ENCODE peak calls at places on chromosome 1, in eight cellular contexts. One of them, this sample, is unnamed.

GRCh38 chr1:112557385-112557784 is 48.6 kb downstream of the WNT2B start:
- DNase-seq in cardiac muscle cell: no peak
- DNase-seq in left ventricle myocardium inferior: no peak
- DNase-seq in keratinocyte: no peak
- DNase-seq in adrenal gland: no peak
- DNase-seq in heart right ventricle: no peak
- DNase-seq in NT2/D1: no peak
- DNase-seq in transverse colon: no peak
- DNase-seq in this sample: no peak

GRCh38 chr1:43229831-43230780 is 39.7 kb upstream of the TMEM125 start:
- DNase-seq in cardiac muscle cell: no peak
- DNase-seq in left ventricle myocardium inferior: no peak
- DNase-seq in keratinocyte: no peak
- DNase-seq in adrenal gland: no peak
- DNase-seq in heart right ventricle: no peak
- DNase-seq in NT2/D1: no peak
- DNase-seq in transverse colon: no peak
- DNase-seq in this sample: no peak

GRCh38 chr1:55938376-55938850 is 641.0 kb downstream of the PLPP3 start:
- DNase-seq in cardiac muscle cell: peak; percentile 82
- DNase-seq in left ventricle myocardium inferior: peak; percentile 36
- DNase-seq in keratinocyte: no peak
- DNase-seq in adrenal gland: no peak
- DNase-seq in heart right ventricle: peak; percentile 29
- DNase-seq in NT2/D1: no peak
- DNase-seq in transverse colon: no peak
- DNase-seq in this sample: no peak

GRCh38 chr1:181791721-181792120 is 269.8 kb downstream of the ZNF648 start:
- DNase-seq in cardiac muscle cell: no peak
- DNase-seq in left ventricle myocardium inferior: no peak
- DNase-seq in keratinocyte: no peak
- DNase-seq in adrenal gland: no peak
- DNase-seq in heart right ventricle: no peak
- DNase-seq in NT2/D1: no peak
- DNase-seq in transverse colon: no peak
- DNase-seq in this sample: no peak

GRCh38 chr1:110787328-110788071 is 85.4 kb upstream of the CD53 start:
- DNase-seq in cardiac muscle cell: no peak
- DNase-seq in left ventricle myocardium inferior: no peak
- DNase-seq in keratinocyte: no peak
- DNase-seq in adrenal gland: no peak
- DNase-seq in heart right ventricle: no peak
- DNase-seq in NT2/D1: no peak
- DNase-seq in transverse colon: peak; percentile 57
- DNase-seq in this sample: no peak

GRCh38 chr1:100543640-100544039 is 5.7 kb downstream of the GPR88 start:
- DNase-seq in cardiac muscle cell: no peak
- DNase-seq in left ventricle myocardium inferior: no peak
- DNase-seq in keratinocyte: no peak
- DNase-seq in adrenal gland: no peak
- DNase-seq in heart right ventricle: no peak
- DNase-seq in NT2/D1: no peak
- DNase-seq in transverse colon: no peak
- DNase-seq in this sample: no peak

GRCh38 chr1:202711949-202712635 is 1.8 kb upstream of the SYT2 start:
- DNase-seq in cardiac muscle cell: no peak
- DNase-seq in left ventricle myocardium inferior: no peak
- DNase-seq in keratinocyte: no peak
- DNase-seq in adrenal gland: no peak
- DNase-seq in heart right ventricle: no peak
- DNase-seq in NT2/D1: no peak
- DNase-seq in transverse colon: no peak
- DNase-seq in this sample: no peak

GRCh38 chr1:20185834-20186782 is at the start of the genes PLA2G2C and UBXN10:
- DNase-seq in cardiac muscle cell: peak; percentile 66
- DNase-seq in left ventricle myocardium inferior: peak; percentile 59
- DNase-seq in keratinocyte: no peak
- DNase-seq in adrenal gland: peak; percentile 78
- DNase-seq in heart right ventricle: peak; percentile 53
- DNase-seq in NT2/D1: no peak
- DNase-seq in transverse colon: peak; percentile 84
- DNase-seq in this sample: no peak

GRCh38 chr1:179448429-179449149 is 82.8 kb downstream of the AXDND1 start:
- DNase-seq in cardiac muscle cell: no peak
- DNase-seq in left ventricle myocardium inferior: no peak
- DNase-seq in keratinocyte: no peak
- DNase-seq in adrenal gland: no peak
- DNase-seq in heart right ventricle: no peak
- DNase-seq in NT2/D1: no peak
- DNase-seq in transverse colon: no peak
- DNase-seq in this sample: no peak

GRCh38 chr1:221234821-221235220 is 355.6 kb downstream of the HLX start:
- DNase-seq in cardiac muscle cell: no peak
- DNase-seq in left ventricle myocardium inferior: no peak
- DNase-seq in keratinocyte: no peak
- DNase-seq in adrenal gland: no peak
- DNase-seq in heart right ventricle: no peak
- DNase-seq in NT2/D1: no peak
- DNase-seq in transverse colon: no peak
- DNase-seq in this sample: no peak

GRCh38 chr1:10637400-10637799 is 159.0 kb downstream of the CASZ1 start:
- DNase-seq in cardiac muscle cell: no peak
- DNase-seq in left ventricle myocardium inferior: no peak
- DNase-seq in keratinocyte: no peak
- DNase-seq in adrenal gland: no peak
- DNase-seq in heart right ventricle: no peak
- DNase-seq in NT2/D1: no peak
- DNase-seq in transverse colon: no peak
- DNase-seq in this sample: no peak

GRCh38 chr1:10640079-10640578 is 156.3 kb downstream of the CASZ1 start:
- DNase-seq in cardiac muscle cell: peak; percentile 55
- DNase-seq in left ventricle myocardium inferior: no peak
- DNase-seq in keratinocyte: no peak
- DNase-seq in adrenal gland: no peak
- DNase-seq in heart right ventricle: peak; percentile 47
- DNase-seq in NT2/D1: no peak
- DNase-seq in transverse colon: no peak
- DNase-seq in this sample: no peak

GRCh38 chr1:10639301-10640078 is 157.0 kb downstream of the CASZ1 start:
- DNase-seq in cardiac muscle cell: no peak
- DNase-seq in left ventricle myocardium inferior: no peak
- DNase-seq in keratinocyte: no peak
- DNase-seq in adrenal gland: no peak
- DNase-seq in heart right ventricle: no peak
- DNase-seq in NT2/D1: no peak
- DNase-seq in transverse colon: no peak
- DNase-seq in this sample: no peak

GRCh38 chr1:10637833-10638558 is 158.4 kb downstream of the CASZ1 start:
- DNase-seq in cardiac muscle cell: no peak
- DNase-seq in left ventricle myocardium inferior: no peak
- DNase-seq in keratinocyte: no peak
- DNase-seq in adrenal gland: no peak
- DNase-seq in heart right ventricle: no peak
- DNase-seq in NT2/D1: no peak
- DNase-seq in transverse colon: no peak
- DNase-seq in this sample: no peak

DNA sequence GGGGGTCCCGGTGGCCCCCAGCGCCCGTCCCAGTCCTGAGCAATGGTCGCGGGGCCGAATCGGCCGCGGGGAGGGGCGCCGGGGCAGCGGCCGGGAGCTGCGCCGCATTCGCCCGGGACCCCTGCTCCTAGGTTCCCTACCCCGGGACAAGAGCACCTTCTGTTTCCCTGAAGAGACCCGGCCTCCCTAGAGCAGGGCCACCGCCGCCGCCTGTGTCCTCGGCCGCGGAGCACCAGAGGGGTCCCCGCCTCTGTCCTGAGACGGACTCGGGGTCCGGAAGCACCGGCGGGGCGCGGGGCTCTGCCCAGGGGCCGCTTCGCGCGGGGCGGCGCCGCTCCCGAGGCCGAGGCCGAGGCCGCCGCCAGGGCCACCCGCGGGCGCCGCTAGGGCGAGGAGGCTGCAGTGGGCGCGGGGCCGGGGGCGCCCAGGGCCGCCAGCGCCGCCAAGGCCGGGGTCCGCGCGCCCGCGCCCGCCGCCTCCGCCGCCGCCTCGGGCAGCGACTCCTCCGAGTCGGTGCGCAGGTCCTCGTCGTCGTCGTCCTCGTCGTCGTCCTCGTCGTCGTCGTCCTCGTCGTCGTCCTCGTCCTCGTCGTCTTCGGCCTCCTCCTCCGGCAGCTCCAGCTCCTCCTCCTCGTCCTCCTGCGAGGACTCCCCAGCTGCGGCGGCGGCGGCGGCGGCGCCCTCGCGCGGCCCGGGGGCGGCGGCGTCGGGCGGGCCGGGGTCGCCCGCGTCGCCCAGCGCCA is 157.7 kb downstream of the CASZ1 start:
- DNase-seq in cardiac muscle cell: no peak
- DNase-seq in left ventricle myocardium inferior: no peak
- DNase-seq in keratinocyte: no peak
- DNase-seq in adrenal gland: no peak
- DNase-seq in heart right ventricle: no peak
- DNase-seq in NT2/D1: no peak
- DNase-seq in transverse colon: no peak
- DNase-seq in this sample: no peak
- H3K4me1 ChIP-seq in cardiac muscle cell: no peaks in the 10 kb centered on the region
- H3K4me1 ChIP-seq in left ventricle myocardium inferior: peaks cover 53% of the 10 kb centered on the region
- H3K4me1 ChIP-seq in keratinocyte: peaks cover 49% of the 10 kb centered on the region
- H3K4me1 ChIP-seq in adrenal gland: no peaks in the 10 kb centered on the region
- H3K4me1 ChIP-seq in heart right ventricle: peaks cover 38% of the 10 kb centered on the region
- H3K4me1 ChIP-seq in NT2/D1: peaks cover 15% of the 10 kb centered on the region
- H3K4me1 ChIP-seq in transverse colon: peaks cover 15% of the 10 kb centered on the region
- H3K4me1 ChIP-seq in this sample: peaks cover 60% of the 10 kb centered on the region

DNA sequence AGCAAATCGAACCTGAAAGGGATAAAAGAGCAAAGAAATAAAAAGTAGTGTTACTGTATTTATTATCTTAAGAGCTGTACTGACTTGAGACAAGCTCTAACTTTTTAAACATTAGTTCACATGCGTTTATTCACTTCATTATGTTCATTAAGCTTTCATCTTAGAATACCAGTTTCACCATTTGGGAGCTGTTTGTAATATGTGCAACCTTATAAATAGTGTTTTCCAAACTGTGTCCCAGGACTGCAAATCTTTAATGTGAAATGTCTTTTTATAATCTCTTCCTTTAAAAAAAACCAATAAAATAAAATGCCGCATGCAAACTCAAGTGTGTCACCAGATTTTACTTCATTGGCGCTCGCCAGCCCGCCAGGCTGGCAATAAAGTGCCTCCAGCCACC is 28.3 kb downstream of the LGALS8 start:
- DNase-seq in cardiac muscle cell: no peak
- DNase-seq in left ventricle myocardium inferior: no peak
- DNase-seq in keratinocyte: no peak
- DNase-seq in adrenal gland: no peak
- DNase-seq in heart right ventricle: no peak
- DNase-seq in NT2/D1: no peak
- DNase-seq in transverse colon: no peak
- DNase-seq in this sample: no peak
- H3K4me1 ChIP-seq in cardiac muscle cell: no peaks in the 10 kb centered on the region
- H3K4me1 ChIP-seq in left ventricle myocardium inferior: no peaks in the 10 kb centered on the region
- H3K4me1 ChIP-seq in keratinocyte: no peaks in the 10 kb centered on the region
- H3K4me1 ChIP-seq in adrenal gland: no peaks in the 10 kb centered on the region
- H3K4me1 ChIP-seq in heart right ventricle: no peaks in the 10 kb centered on the region
- H3K4me1 ChIP-seq in NT2/D1: no peaks in the 10 kb centered on the region
- H3K4me1 ChIP-seq in transverse colon: no peaks in the 10 kb centered on the region
- H3K4me1 ChIP-seq in this sample: no peaks in the 10 kb centered on the region

DNA sequence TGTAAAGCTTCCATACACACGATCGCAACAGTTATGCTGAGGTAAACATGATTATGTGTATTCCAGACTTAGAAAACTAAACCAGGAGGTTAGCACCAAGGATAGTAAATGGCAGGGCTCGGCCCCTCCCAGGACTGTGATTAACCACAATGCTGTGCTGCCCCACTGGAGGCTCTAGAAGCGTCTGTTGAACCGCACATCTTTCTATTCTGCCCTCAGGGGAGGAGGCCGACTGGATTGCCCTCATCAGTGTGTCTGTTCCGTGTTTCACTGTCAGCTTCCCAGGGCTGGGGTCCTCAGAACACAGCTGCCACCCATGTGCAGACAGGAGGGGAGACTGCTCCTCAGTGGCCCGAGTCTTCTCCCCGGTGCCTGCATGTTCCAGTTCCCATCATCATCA is 12.8 kb upstream of the ASCL5 start:
- DNase-seq in cardiac muscle cell: no peak
- DNase-seq in left ventricle myocardium inferior: no peak
- DNase-seq in keratinocyte: no peak
- DNase-seq in adrenal gland: peak; percentile 1
- DNase-seq in heart right ventricle: no peak
- DNase-seq in NT2/D1: no peak
- DNase-seq in transverse colon: no peak
- DNase-seq in this sample: no peak
- H3K4me1 ChIP-seq in cardiac muscle cell: peaks cover 6% of the 10 kb centered on the region
- H3K4me1 ChIP-seq in left ventricle myocardium inferior: peaks cover 18% of the 10 kb centered on the region
- H3K4me1 ChIP-seq in keratinocyte: peaks cover 4% of the 10 kb centered on the region
- H3K4me1 ChIP-seq in adrenal gland: peaks cover 12% of the 10 kb centered on the region
- H3K4me1 ChIP-seq in heart right ventricle: peaks cover 18% of the 10 kb centered on the region
- H3K4me1 ChIP-seq in NT2/D1: peaks cover 2% of the 10 kb centered on the region
- H3K4me1 ChIP-seq in transverse colon: peaks cover 7% of the 10 kb centered on the region
- H3K4me1 ChIP-seq in this sample: peaks cover 18% of the 10 kb centered on the region

GRCh38 chr1:2417833-2418225 is 5.5 kb upstream of the PEX10 start:
- DNase-seq in cardiac muscle cell: no peak
- DNase-seq in left ventricle myocardium inferior: no peak
- DNase-seq in keratinocyte: no peak
- DNase-seq in adrenal gland: no peak
- DNase-seq in heart right ventricle: no peak
- DNase-seq in NT2/D1: no peak
- DNase-seq in transverse colon: no peak
- DNase-seq in this sample: no peak

GRCh38 chr1:2417083-2417832 is 4.9 kb upstream of the PEX10 start:
- DNase-seq in cardiac muscle cell: no peak
- DNase-seq in left ventricle myocardium inferior: no peak
- DNase-seq in keratinocyte: no peak
- DNase-seq in adrenal gland: no peak
- DNase-seq in heart right ventricle: no peak
- DNase-seq in NT2/D1: no peak
- DNase-seq in transverse colon: no peak
- DNase-seq in this sample: no peak

GRCh38 chr1:2415337-2415736 is 3.0 kb upstream of the PEX10 start:
- DNase-seq in cardiac muscle cell: no peak
- DNase-seq in left ventricle myocardium inferior: no peak
- DNase-seq in keratinocyte: no peak
- DNase-seq in adrenal gland: no peak
- DNase-seq in heart right ventricle: no peak
- DNase-seq in NT2/D1: no peak
- DNase-seq in transverse colon: no peak
- DNase-seq in this sample: no peak

GRCh38 chr1:2415801-2416208 is 3.4 kb upstream of the PEX10 start:
- DNase-seq in cardiac muscle cell: no peak
- DNase-seq in left ventricle myocardium inferior: no peak
- DNase-seq in keratinocyte: no peak
- DNase-seq in adrenal gland: no peak
- DNase-seq in heart right ventricle: no peak
- DNase-seq in NT2/D1: no peak
- DNase-seq in transverse colon: peak; percentile 74
- DNase-seq in this sample: no peak

DNA sequence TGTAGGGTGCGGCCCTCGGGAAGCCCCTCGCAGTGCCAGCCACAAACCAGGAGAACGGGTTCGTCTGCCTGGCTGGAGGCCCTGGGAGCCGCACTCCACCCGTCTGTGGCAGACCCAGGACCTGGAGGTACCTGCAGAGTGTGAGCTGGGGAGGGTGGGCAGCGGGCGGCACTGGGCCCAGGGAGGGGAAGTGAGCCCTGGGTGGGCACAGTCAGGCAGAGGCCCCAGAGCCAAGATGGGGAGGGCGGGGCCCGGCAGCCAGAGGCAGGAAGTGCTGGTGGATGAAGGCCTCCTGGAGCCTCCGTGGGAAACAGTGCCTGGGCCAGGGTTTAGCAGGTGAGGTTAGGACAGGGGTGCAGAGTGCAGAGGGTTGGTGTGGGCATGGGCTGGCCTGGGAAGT is 4.0 kb upstream of the PEX10 start:
- DNase-seq in cardiac muscle cell: no peak
- DNase-seq in left ventricle myocardium inferior: no peak
- DNase-seq in keratinocyte: no peak
- DNase-seq in adrenal gland: no peak
- DNase-seq in heart right ventricle: no peak
- DNase-seq in NT2/D1: no peak
- DNase-seq in transverse colon: peak; percentile 73
- DNase-seq in this sample: no peak
- H3K4me1 ChIP-seq in cardiac muscle cell: peaks cover 11% of the 10 kb centered on the region
- H3K4me1 ChIP-seq in left ventricle myocardium inferior: peaks cover 30% of the 10 kb centered on the region
- H3K4me1 ChIP-seq in keratinocyte: peaks cover 32% of the 10 kb centered on the region
- H3K4me1 ChIP-seq in adrenal gland: peaks cover 10% of the 10 kb centered on the region
- H3K4me1 ChIP-seq in heart right ventricle: peaks cover 28% of the 10 kb centered on the region
- H3K4me1 ChIP-seq in NT2/D1: peaks cover 8% of the 10 kb centered on the region
- H3K4me1 ChIP-seq in transverse colon: peaks cover 34% of the 10 kb centered on the region
- H3K4me1 ChIP-seq in this sample: peaks cover 13% of the 10 kb centered on the region

This sample was measured in thoracic aorta.